ENCODE peak calls at places on chromosomes 16 and 17, in four cellular contexts. D, U, R and W are unnamed samples.

GRCh38 chr17:37683454-37683984 is 40.3 kb upstream of the DDX52 start:
- DNase-seq in D (no peak), U (no peak), R (no peak), W (no peak)

GRCh38 chr16:6864244-6864643 is 468.4 kb upstream of the RBFOX1 start:
- DNase-seq in D (no peak), U (no peak), R (no peak), W (no peak)

GRCh38 chr17:66840061-66840460 is 5.1 kb downstream of the CACNG5 start:
- DNase-seq in D (no peak), U (no peak), R (no peak), W (no peak)

GRCh38 chr17:19626079-19626478 is 22.5 kb upstream of the ALDH3A2 start:
- DNase-seq in D (no peak), U (no peak), R (no peak), W (no peak)

GRCh38 chr17:75006653-75007052 is 5.8 kb upstream of the MRPL58 start:
- DNase-seq in D (no peak), U (no peak), R (no peak), W (no peak)

GRCh38 chr16:71367243-71367976 is 8.9 kb downstream of the CALB2 start:
- DNase-seq in D (no peak), U (no peak), R (no peak), W (peak)

GRCh38 chr17:77529328-77529650 is 388.5 kb downstream of the SEC14L1 start:
- DNase-seq in D (no peak), U (no peak), R (no peak), W (no peak)

GRCh38 chr17:77497578-77497934 is 356.8 kb downstream of the SEC14L1 start:
- DNase-seq in D (no peak), U (no peak), R (no peak), W (no peak)

GRCh38 chr16:70570967-70571570 is 47.5 kb downstream of the SF3B3 start:
- DNase-seq in D (no peak), U (no peak), R (no peak), W (no peak)

GRCh38 chr16:23274968-23275367 is 27.1 kb upstream of the SCNN1B start:
- DNase-seq in D (no peak), U (no peak), R (no peak), W (no peak)

GRCh38 chr16:57464523-57464922 is 2.0 kb downstream of the POLR2C start:
- DNase-seq in D (no peak), U (no peak), R (no peak), W (no peak)

GRCh38 chr16:57462978-57463362 is 491 bp downstream of the POLR2C start:
- DNase-seq in D (no peak), U (no peak), R (no peak), W (no peak)

GRCh38 chr16:57468346-57468745 is 5.9 kb downstream of the POLR2C start:
- DNase-seq in D (no peak), U (no peak), R (no peak), W (no peak)

GRCh38 chr16:57462209-57462977 is at the start of gene POLR2C:
- DNase-seq in D (peak), U (peak), R (peak), W (peak)
- TF ChIP-seq CTCF in D (peak), U (peak), R (peak), W (peak)

DNA sequence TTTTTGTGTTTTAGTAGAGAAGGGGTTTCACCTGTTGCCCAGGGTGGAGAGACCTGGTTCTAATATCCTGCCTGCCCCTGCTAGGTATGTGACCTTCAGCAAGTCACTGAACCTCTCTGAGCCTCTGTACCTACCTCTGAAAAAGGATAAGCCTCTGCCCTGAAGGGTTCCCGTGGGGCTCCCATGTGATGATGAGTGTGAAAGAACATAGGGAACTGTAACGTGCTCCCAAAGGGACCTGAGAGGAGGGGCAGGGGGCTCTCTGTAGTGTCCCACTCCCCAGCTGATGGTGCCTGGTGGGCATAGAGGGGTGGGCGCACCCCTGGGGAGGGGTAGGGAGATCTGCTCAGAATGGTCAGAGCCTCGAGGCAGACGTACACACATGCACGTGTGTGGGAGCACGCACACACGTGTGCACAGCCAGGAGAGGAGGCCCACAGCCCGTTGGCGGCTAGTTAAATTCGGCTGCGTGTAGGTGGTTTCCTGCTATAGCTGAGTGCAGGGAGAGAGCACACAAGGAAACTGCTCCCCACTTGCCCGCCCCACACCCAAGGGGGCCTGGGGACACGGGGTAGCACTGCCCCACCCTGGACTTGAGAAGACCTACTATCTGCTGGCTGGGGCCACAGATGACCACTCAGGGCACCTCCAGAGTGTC is 6.7 kb downstream of the KCNH4 start:
- DNase-seq in D (no peak), U (no peak), R (no peak), W (no peak)
- H3K4me3 ChIP-seq in D (no peak), U (no peak), R (no peak), W (no peak)

DNA sequence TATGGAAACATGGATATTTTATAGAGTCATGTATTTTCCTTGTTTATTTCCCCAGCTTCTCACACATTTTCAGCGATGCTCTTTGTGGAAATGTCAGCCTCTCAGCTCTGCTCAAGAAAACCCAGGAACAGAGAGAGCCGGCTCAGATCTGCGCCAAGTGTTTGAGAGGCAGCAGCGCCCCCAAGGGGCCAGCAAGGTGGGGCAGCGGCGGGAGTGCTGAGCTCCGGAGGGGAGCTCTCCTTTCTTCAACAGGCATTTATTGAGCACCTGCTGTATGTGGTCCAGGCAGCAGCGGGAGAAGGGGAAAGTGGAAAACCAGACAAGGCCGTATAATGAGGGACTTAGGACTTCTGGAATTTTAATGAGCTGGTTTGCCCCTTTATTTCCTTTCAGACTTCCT is 421.1 kb upstream of the C16orf82 start:
- DNase-seq in D (no peak), U (no peak), R (no peak), W (no peak)
- TF ChIP-seq CTCF in D (no peak), U (no peak), R (no peak), W (no peak)

GRCh38 chr16:3089717-3090592 is 9.1 kb downstream of the ZSCAN10 start:
- DNase-seq in D (no peak), U (no peak), R (no peak), W (no peak)
- H3K4me3 ChIP-seq in D (no peak), U (no peak), R (no peak), W (no peak)

GRCh38 chr16:53018834-53019416 is 33.8 kb downstream of the CHD9NB start:
- DNase-seq in D (no peak), U (no peak), R (no peak), W (no peak)

GRCh38 chr16:53024045-53024444 is 28.7 kb downstream of the CHD9NB start:
- DNase-seq in D (no peak), U (no peak), R (no peak), W (no peak)

GRCh38 chr16:53022374-53022773 is 30.3 kb downstream of the CHD9NB start:
- DNase-seq in D (no peak), U (no peak), R (no peak), W (peak)
- TF ChIP-seq CTCF in D (peak), U (no peak), R (no peak), W (peak)

GRCh38 chr17:29615048-29615385 is 7.7 kb downstream of the CORO6 start:
- DNase-seq in D (no peak), U (peak), R (no peak), W (peak)

GRCh38 chr17:29617481-29618271 is 5.0 kb downstream of the CORO6 start:
- DNase-seq in D (peak), U (peak), R (no peak), W (peak)

GRCh38 chr17:29617125-29617480 is 5.6 kb downstream of the CORO6 start:
- DNase-seq in D (peak), U (peak), R (no peak), W (peak)

GRCh38 chr17:29615492-29616299 is 7.0 kb downstream of the CORO6 start:
- DNase-seq in D (peak), U (peak), R (peak), W (peak)

GRCh38 chr17:29616300-29617048 is 6.2 kb downstream of the CORO6 start:
- DNase-seq in D (peak), U (no peak), R (no peak), W (no peak)
- H3K4me3 ChIP-seq in D (peak), U (no peak), R (peak), W (peak)

DNA sequence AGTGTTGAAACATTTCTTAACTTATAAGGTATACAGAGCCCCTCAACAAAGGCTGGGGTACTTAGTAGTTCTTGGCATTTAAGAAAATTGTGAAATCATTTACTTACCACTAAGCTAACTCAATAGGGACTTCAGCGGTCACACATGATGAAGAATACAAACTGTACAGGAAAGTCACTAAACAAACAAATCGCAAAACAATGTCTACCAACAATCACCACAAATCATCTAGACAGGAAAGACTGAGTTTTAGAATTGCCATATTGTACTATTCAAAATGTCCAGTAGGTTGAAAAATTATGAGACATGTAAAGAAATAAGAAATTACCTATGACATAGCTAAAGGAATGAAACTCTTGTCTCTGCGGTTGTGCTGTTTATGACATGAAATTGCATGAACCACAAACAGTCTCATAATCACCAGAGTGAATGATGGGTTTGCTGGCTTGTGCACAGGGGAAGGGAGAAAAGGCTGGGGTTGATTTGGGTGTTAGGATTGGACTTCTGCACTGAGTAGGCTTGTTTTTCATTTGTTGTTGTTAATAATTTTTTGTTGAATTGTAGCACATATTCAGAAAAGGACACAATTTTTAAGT is 441.1 kb upstream of the MON1B start:
- DNase-seq in D (no peak), U (no peak), R (no peak), W (no peak)
- TF ChIP-seq CTCF in D (no peak), U (no peak), R (no peak), W (no peak)

GRCh38 chr16:252366-253337 is 18.0 kb downstream of the FAM234A start:
- DNase-seq in D (no peak), U (no peak), R (no peak), W (no peak)
- H3K4me3 ChIP-seq in D (no peak), U (no peak), R (no peak), W (no peak)

GRCh38 chr17:33501185-33501584 is 208.1 kb upstream of the ASIC2 start:
- DNase-seq in D (no peak), U (no peak), R (no peak), W (no peak)
- TF ChIP-seq CTCF in D (no peak), U (no peak), R (no peak), W (no peak)